ENCODE peak calls at places on chromosomes 16 and 17, in seven cellular contexts. I, V, R, B, F, W and N are unnamed samples.

GRCh38 chr17:44792276-44792675 is 33.5 kb downstream of the ADAM11 start:
- DNase-seq in I (no peak), V (peak), R (no peak), B (no peak), F (no peak), W (no peak), N (no peak)

GRCh38 chr17:66476014-66476413 is 173.6 kb downstream of the PRKCA start:
- DNase-seq in I (no peak), V (no peak), R (no peak), B (no peak), F (no peak), W (no peak), N (no peak)

GRCh38 chr17:32912218-32912897 is 15.6 kb upstream of the TMEM98 start:
- DNase-seq in I (peak), V (peak), R (no peak), B (peak), F (no peak), W (no peak), N (peak)

GRCh38 chr17:64115043-64115698 is 14.8 kb downstream of the ERN1 start:
- DNase-seq in I (no peak), V (no peak), R (no peak), B (peak), F (no peak), W (no peak), N (no peak)

GRCh38 chr17:57603541-57603940 is 141.6 kb downstream of the CCDC182 start:
- DNase-seq in I (no peak), V (no peak), R (no peak), B (no peak), F (no peak), W (no peak), N (no peak)

GRCh38 chr17:61208301-61209098 is 191.1 kb upstream of the TBX2 start:
- DNase-seq in I (no peak), V (peak), R (no peak), B (no peak), F (no peak), W (no peak), N (peak)

GRCh38 chr17:76458580-76459490 is 5.9 kb upstream of the UBE2O start:
- DNase-seq in I (peak), V (no peak), R (no peak), B (no peak), F (no peak), W (no peak), N (peak)

GRCh38 chr17:77875051-77875780 is 83.3 kb upstream of the TNRC6C start:
- DNase-seq in I (no peak), V (no peak), R (no peak), B (peak), F (no peak), W (no peak), N (peak)

GRCh38 chr17:15404116-15404730 is 62.8 kb upstream of the TEKT3 start:
- DNase-seq in I (no peak), V (peak), R (no peak), B (no peak), F (no peak), W (no peak), N (peak)

GRCh38 chr16:11536104-11536866 is 50.4 kb downstream of the LITAF start:
- DNase-seq in I (no peak), V (no peak), R (no peak), B (no peak), F (no peak), W (no peak), N (no peak)

GRCh38 chr16:918741-919657 is 51.8 kb downstream of the LMF1 start:
- DNase-seq in I (no peak), V (no peak), R (no peak), B (peak), F (no peak), W (no peak), N (no peak)

GRCh38 chr17:15973016-15973415 is 26.5 kb downstream of the ZSWIM7 start:
- DNase-seq in I (no peak), V (no peak), R (no peak), B (no peak), F (no peak), W (no peak), N (peak)

GRCh38 chr17:82937411-82938371 is 97.9 kb upstream of the ZNF750 start:
- DNase-seq in I (no peak), V (no peak), R (no peak), B (peak), F (no peak), W (no peak), N (no peak)

GRCh38 chr16:74201561-74201960 is 95.1 kb upstream of the PSMD7 start:
- DNase-seq in I (no peak), V (no peak), R (no peak), B (no peak), F (no peak), W (no peak), N (no peak)

GRCh38 chr17:75778861-75779249 is 5.8 kb upstream of the UNK start:
- DNase-seq in I (no peak), V (no peak), R (no peak), B (no peak), F (no peak), W (no peak), N (peak)

GRCh38 chr17:64278614-64279013 is 15.6 kb upstream of the TEX2 start:
- DNase-seq in I (peak), V (no peak), R (no peak), B (no peak), F (no peak), W (no peak), N (no peak)

GRCh38 chr16:14310519-14310991 is 239.4 kb downstream of the MRTFB start:
- DNase-seq in I (peak), V (no peak), R (no peak), B (no peak), F (no peak), W (no peak), N (peak)

GRCh38 chr17:50845260-50846147 is 10.1 kb downstream of the WFIKKN2 start:
- DNase-seq in I (peak), V (no peak), R (no peak), B (no peak), F (no peak), W (no peak), N (no peak)

GRCh38 chr17:978110-979093 is 1.2 kb downstream of the NXN start:
- DNase-seq in I (peak), V (no peak), R (no peak), B (peak), F (no peak), W (no peak), N (peak)

GRCh38 chr16:11329080-11329491 is 16.2 kb upstream of the RMI2 start:
- DNase-seq in I (peak), V (no peak), R (no peak), B (no peak), F (no peak), W (no peak), N (peak)

GRCh38 chr16:72182976-72183375 is 11.0 kb upstream of the PMFBP1 start:
- DNase-seq in I (no peak), V (no peak), R (peak), B (no peak), F (no peak), W (no peak), N (no peak)

GRCh38 chr16:88484505-88485365 is 31.7 kb downstream of the ZFPM1 start:
- DNase-seq in I (no peak), V (no peak), R (no peak), B (no peak), F (no peak), W (no peak), N (no peak)

GRCh38 chr17:67617304-67617899 is 100.3 kb upstream of the NOL11 start:
- DNase-seq in I (no peak), V (no peak), R (no peak), B (no peak), F (no peak), W (no peak), N (no peak)

GRCh38 chr17:3879181-3879580 is 13.7 kb downstream of the CAMKK1 start:
- DNase-seq in I (peak), V (no peak), R (no peak), B (peak), F (no peak), W (no peak), N (peak)
- H3K27ac ChIP-seq in I (no peak), V (no peak), R (no peak), B (no peak), F (no peak), W (no peak), N (peak)

GRCh38 chr17:20009302-20010098 is at the start of gene SPECC1:
- DNase-seq in I (peak), V (no peak), R (peak), B (peak), F (no peak), W (peak), N (peak)

GRCh38 chr17:20010099-20010863 is 1.1 kb downstream of the SPECC1 start:
- DNase-seq in I (peak), V (peak), R (no peak), B (peak), F (peak), W (peak), N (peak)

GRCh38 chr17:20009052-20009301 is 182 bp upstream of the SPECC1 start:
- DNase-seq in I (no peak), V (no peak), R (no peak), B (no peak), F (peak), W (no peak), N (no peak)

GRCh38 chr17:20010886-20011402 is 1.8 kb downstream of the SPECC1 start:
- DNase-seq in I (no peak), V (no peak), R (no peak), B (no peak), F (no peak), W (no peak), N (no peak)

DNA sequence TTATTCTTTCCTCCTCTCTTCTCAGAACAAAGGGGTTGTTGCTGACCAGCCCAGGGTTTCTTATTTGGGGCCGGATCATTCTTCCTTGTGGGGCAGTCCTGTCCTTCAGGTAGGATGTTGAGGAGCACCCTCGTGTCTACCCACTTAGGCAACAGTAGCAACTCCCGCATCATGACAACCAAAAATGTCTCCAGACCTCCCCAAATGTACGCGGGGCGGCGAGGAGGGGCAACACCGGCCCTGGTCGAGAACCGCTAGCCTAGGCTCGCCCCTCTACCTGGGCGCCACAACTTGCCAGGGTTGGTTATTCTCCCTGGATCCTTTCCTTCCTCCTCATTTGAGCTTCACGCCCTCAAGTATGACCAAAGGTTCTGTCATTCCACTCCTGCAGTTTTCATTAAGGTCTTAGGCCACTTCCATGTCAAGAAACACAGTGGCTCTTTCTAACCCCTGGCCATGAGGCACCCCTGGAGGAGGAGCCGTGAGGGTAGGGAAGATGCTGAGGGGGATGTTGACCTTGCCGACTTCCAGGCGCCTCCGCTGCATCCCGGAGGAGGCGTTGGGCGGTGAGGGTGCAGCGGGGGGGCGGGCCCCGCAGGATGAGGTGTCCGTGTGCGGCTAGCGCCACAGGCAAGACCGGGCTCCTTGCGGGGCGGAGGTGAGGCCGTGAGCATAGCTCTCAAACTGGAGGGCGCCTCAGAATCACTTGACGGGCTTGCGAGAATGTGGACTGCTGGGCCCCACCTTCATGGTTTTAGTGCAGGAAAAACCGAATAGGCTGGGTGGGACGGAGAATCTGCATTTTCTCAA is 712 bp upstream of the SPECC1 start:
- DNase-seq in I (peak), V (no peak), R (no peak), B (peak), F (no peak), W (no peak), N (no peak)
- H3K27ac ChIP-seq in I (no peak), V (no peak), R (no peak), B (no peak), F (peak), W (peak), N (no peak)

GRCh38 chr16:69839798-69840409 is 77.8 kb downstream of the WWP2 start:
- DNase-seq in I (no peak), V (no peak), R (no peak), B (no peak), F (peak), W (no peak), N (peak)

GRCh38 chr16:69837380-69837779 is 75.2 kb downstream of the WWP2 start:
- DNase-seq in I (no peak), V (no peak), R (no peak), B (no peak), F (no peak), W (no peak), N (no peak)

GRCh38 chr16:69838417-69838990 is 76.4 kb downstream of the WWP2 start:
- DNase-seq in I (no peak), V (no peak), R (no peak), B (peak), F (no peak), W (no peak), N (peak)

GRCh38 chr16:69840975-69841374 is 78.8 kb downstream of the WWP2 start:
- DNase-seq in I (peak), V (no peak), R (no peak), B (no peak), F (no peak), W (no peak), N (no peak)

GRCh38 chr16:69839240-69839688 is 77.1 kb downstream of the WWP2 start:
- DNase-seq in I (no peak), V (no peak), R (no peak), B (no peak), F (no peak), W (no peak), N (no peak)
- H3K27ac ChIP-seq in I (no peak), V (no peak), R (no peak), B (peak), F (peak), W (peak), N (no peak)

GRCh38 chr17:3889613-3890012 is 3.2 kb downstream of the CAMKK1 start:
- DNase-seq in I (no peak), V (no peak), R (no peak), B (no peak), F (no peak), W (no peak), N (no peak)

GRCh38 chr17:3891626-3892094 is 1.2 kb downstream of the CAMKK1 start:
- DNase-seq in I (no peak), V (no peak), R (no peak), B (no peak), F (no peak), W (no peak), N (no peak)

GRCh38 chr17:3892095-3892998 is 506 bp downstream of the CAMKK1 start:
- DNase-seq in I (peak), V (no peak), R (peak), B (peak), F (peak), W (peak), N (peak)

GRCh38 chr17:3890082-3890892 is 2.6 kb downstream of the CAMKK1 start:
- DNase-seq in I (no peak), V (peak), R (no peak), B (peak), F (no peak), W (peak), N (peak)

DNA sequence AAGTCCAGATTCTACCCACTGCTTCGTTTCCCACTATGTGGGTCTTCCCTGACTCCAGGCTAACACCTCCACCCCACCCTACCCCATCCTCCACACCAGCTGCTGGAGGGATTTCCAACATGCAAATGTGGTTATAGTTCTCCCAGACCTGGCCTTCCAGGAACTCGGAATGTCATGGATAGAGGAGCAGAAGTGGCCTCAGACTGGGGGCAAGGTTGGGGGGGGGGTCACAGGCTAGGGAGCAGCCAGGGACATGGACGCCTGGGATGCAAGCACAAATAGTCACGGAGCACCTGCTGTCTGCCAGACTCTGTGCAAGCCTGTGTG is 2.0 kb downstream of the CAMKK1 start:
- DNase-seq in I (no peak), V (no peak), R (no peak), B (no peak), F (no peak), W (no peak), N (peak)
- H3K27ac ChIP-seq in I (no peak), V (peak), R (no peak), B (peak), F (peak), W (no peak), N (peak)

GRCh38 chr16:9003322-9003721 is 39.6 kb upstream of the USP7 start:
- DNase-seq in I (no peak), V (no peak), R (no peak), B (no peak), F (no peak), W (no peak), N (no peak)
- H3K27ac ChIP-seq in I (no peak), V (no peak), R (no peak), B (no peak), F (no peak), W (no peak), N (no peak)

GRCh38 chr16:16033208-16033717 is 83.8 kb downstream of the ABCC1 start:
- DNase-seq in I (no peak), V (no peak), R (no peak), B (no peak), F (no peak), W (no peak), N (no peak)
- H3K27ac ChIP-seq in I (no peak), V (no peak), R (no peak), B (no peak), F (no peak), W (no peak), N (no peak)

DNA sequence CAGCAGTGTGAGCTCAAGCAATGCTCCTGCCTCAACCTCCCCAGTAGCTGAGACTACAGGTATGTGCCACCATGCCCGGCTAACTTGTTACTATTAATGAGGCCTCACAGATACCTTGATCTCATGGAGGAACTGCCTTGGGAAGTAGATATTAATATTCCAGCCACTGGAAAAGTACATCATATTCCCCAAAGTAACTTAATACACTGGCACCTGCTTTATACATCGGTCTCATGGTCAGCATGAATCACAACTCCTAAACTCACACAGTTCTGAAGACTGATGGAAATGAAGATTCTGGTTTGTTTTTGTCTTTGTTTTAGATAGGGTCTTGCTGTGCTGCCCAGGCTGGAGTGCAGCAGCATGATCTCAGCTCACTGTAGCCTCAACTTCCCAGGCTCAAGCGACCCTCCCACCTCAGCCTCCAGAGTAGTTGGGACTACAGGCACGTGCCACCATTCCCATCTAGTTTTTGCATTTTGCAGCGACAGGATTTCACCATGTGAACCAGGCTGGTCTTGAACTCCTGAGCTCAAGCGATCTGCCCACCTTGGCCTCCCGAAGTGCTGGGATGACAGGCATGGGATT is 28.2 kb downstream of the ADCY9 start:
- DNase-seq in I (no peak), V (no peak), R (no peak), B (peak), F (no peak), W (no peak), N (no peak)
- H3K27ac ChIP-seq in I (no peak), V (no peak), R (no peak), B (peak), F (no peak), W (no peak), N (no peak)

DNA sequence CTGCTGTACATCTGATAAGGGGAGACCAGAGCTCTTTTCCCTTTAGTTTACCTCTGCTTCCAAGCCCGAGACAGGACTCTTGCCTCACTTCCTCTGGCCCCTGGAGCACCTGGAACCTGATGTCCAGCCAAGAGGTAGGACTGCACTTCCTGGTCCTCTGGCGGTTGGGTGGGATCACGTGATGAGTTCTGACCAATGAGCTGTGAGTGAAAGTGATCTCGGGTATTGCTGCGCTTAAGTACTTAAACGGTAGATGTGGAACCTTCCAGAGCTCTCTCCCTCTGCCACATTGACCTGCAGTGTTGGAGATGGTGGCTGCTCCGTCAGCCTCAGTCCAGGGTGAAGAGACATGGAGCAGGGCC is 67.0 kb downstream of the SMPD3 start:
- DNase-seq in I (no peak), V (no peak), R (no peak), B (peak), F (no peak), W (no peak), N (no peak)
- H3K27ac ChIP-seq in I (no peak), V (no peak), R (no peak), B (no peak), F (peak), W (no peak), N (no peak)